ENCODE peak calls at places on chromosomes 7 and 10, in four cellular contexts. L, B, W and Z are unnamed samples.

GRCh38 chr7:129769866-129770808 is 158.6 kb downstream of the NRF1 start:
- DNase-seq in W (no peak), L (no peak), B (no peak), Z (no peak)

GRCh38 chr10:5631936-5632335 is 34.5 kb downstream of the ASB13 start:
- DNase-seq in L (peak; percentile 63), W (no peak), B (no peak), Z (no peak)

GRCh38 chr10:92490387-92490786 is 83.5 kb downstream of the IDE start:
- DNase-seq in W (no peak), L (no peak), B (no peak), Z (peak; percentile 3)

GRCh38 chr10:15083674-15084501 is 4.7 kb downstream of the ACBD7 start:
- DNase-seq in L (no peak), W (no peak), B (no peak), Z (no peak)

GRCh38 chr10:69549959-69550358 is 23.3 kb downstream of the NEUROG3 start:
- DNase-seq in W (no peak), L (no peak), B (no peak), Z (peak; percentile 9)

GRCh38 chr7:12103948-12104347 is 107.1 kb upstream of the TMEM106B start:
- DNase-seq in B (no peak), W (no peak), L (no peak), Z (peak; percentile 79)

GRCh38 chr7:74474271-74474865 is 20.7 kb downstream of the GTF2IRD1 start:
- DNase-seq in B (no peak), L (no peak), W (no peak), Z (peak; percentile 83)

GRCh38 chr10:13074562-13075451 is 25.2 kb upstream of the OPTN start:
- DNase-seq in L (peak; percentile 66), B (peak; percentile 18), W (peak; percentile 68), Z (peak; percentile 41)

GRCh38 chr7:92729751-92730150 is 106.6 kb downstream of the CDK6 start:
- DNase-seq in W (no peak), L (no peak), B (no peak), Z (no peak)

GRCh38 chr10:124285587-124286527 is 132.9 kb downstream of the OAT start:
- DNase-seq in B (no peak), L (no peak), W (no peak), Z (no peak)

GRCh38 chr10:13795653-13796555 is 209.1 kb downstream of the PRPF18 start:
- DNase-seq in B (no peak), L (no peak), W (no peak), Z (no peak)

GRCh38 chr10:23439920-23440875 is 1.3 kb downstream of the OTUD1 start:
- DNase-seq in L (no peak), B (no peak), W (peak; percentile 13), Z (peak; percentile 34)

GRCh38 chr10:3467052-3467906 is 294.7 kb upstream of the PITRM1 start:
- DNase-seq in B (peak; percentile 90), L (peak; percentile 69), W (no peak), Z (peak; percentile 93)

GRCh38 chr10:47042815-47043750 is 131.9 kb downstream of the PTPN20 start:
- DNase-seq in B (no peak), W (no peak), L (no peak), Z (peak; percentile 18)

GRCh38 chr10:58697691-58698090 is 185.0 kb downstream of the BICC1 start:
- DNase-seq in B (no peak), L (no peak), W (no peak), Z (no peak)

GRCh38 chr10:35079763-35080162 is 10.4 kb downstream of the CUL2 start:
- DNase-seq in B (peak; percentile 60), L (no peak), W (no peak), Z (peak; percentile 63)

GRCh38 chr7:26278769-26279168 is 12.9 kb upstream of the SNX10 start:
- DNase-seq in L (no peak), W (no peak), B (no peak), Z (peak; percentile 63)

GRCh38 chr10:130301026-130301892 is 165.1 kb downstream of the GLRX3 start:
- DNase-seq in L (peak; percentile 78), B (peak; percentile 20), W (no peak), Z (no peak)

GRCh38 chr7:2641406-2642393 is 9.9 kb downstream of the TTYH3 start:
- DNase-seq in B (peak; percentile 80), L (peak; percentile 86), W (peak; percentile 78), Z (peak; percentile 98)

GRCh38 chr7:80711521-80711920 is 73.1 kb downstream of the CD36 start:
- DNase-seq in B (peak; percentile 56), L (no peak), W (no peak), Z (peak; percentile 81)

GRCh38 chr10:101123085-101123814 is 7.8 kb upstream of the TLX1 start:
- DNase-seq in B (no peak), L (no peak), W (no peak), Z (no peak)

GRCh38 chr7:1912472-1913289 is 242.6 kb downstream of the ELFN1 start:
- DNase-seq in W (no peak), L (no peak), B (peak; percentile 67), Z (no peak)

GRCh38 chr7:78765985-78766729 is 687.3 kb downstream of the MAGI2 start:
- DNase-seq in L (no peak), W (no peak), B (no peak), Z (peak; percentile 32)

GRCh38 chr10:110444009-110444347 is 53.7 kb upstream of the DUSP5 start:
- DNase-seq in W (no peak), B (no peak), L (no peak), Z (no peak)